ENCODE peak calls at places on chromosomes 16 and 17, in eight cellular contexts. L, Z, M, U, D, K, W and Y are unnamed samples.

GRCh38 chr17:40323731-40324650 is 15.0 kb downstream of the RARA start:
- DNase-seq in L (peak), Z (no peak), M (no peak), U (peak), D (no peak), K (peak), W (no peak), Y (no peak)

GRCh38 chr17:70072900-70073299 is 2.1 kb upstream of the KCNJ16 start:
- DNase-seq in L (no peak), Z (no peak), M (no peak), U (peak), D (peak), K (no peak), W (no peak), Y (no peak)

GRCh38 chr16:53612003-53612402 is 91.7 kb downstream of the RPGRIP1L start:
- DNase-seq in L (no peak), Z (no peak), M (peak), U (no peak), D (no peak), K (peak), W (no peak), Y (no peak)

GRCh38 chr16:11554054-11554453 is 32.7 kb downstream of the LITAF start:
- DNase-seq in L (no peak), Z (no peak), M (no peak), U (peak), D (no peak), K (no peak), W (no peak), Y (no peak)

GRCh38 chr16:71889147-71889546 is 5.2 kb upstream of the ZNF821 start:
- DNase-seq in L (no peak), Z (no peak), M (no peak), U (no peak), D (no peak), K (no peak), W (no peak), Y (no peak)

GRCh38 chr16:22189473-22190168 is 16.5 kb upstream of the EEF2K start:
- DNase-seq in L (peak), Z (no peak), M (no peak), U (peak), D (no peak), K (peak), W (peak), Y (no peak)

GRCh38 chr16:62883526-62883925 is 847.3 kb upstream of the CDH8 start:
- DNase-seq in L (no peak), Z (no peak), M (no peak), U (no peak), D (no peak), K (no peak), W (no peak), Y (no peak)

GRCh38 chr17:33893192-33893591 is 361.9 kb upstream of the CCL2 start:
- DNase-seq in L (no peak), Z (no peak), M (no peak), U (no peak), D (no peak), K (no peak), W (no peak), Y (no peak)

GRCh38 chr17:21214777-21215541 is 998 bp upstream of the TMEM11 start:
- DNase-seq in L (peak), Z (no peak), M (no peak), U (no peak), D (no peak), K (no peak), W (no peak), Y (peak)

GRCh38 chr17:4950075-4950756 is 703 bp upstream of the ENO3 start:
- DNase-seq in L (peak), Z (no peak), M (peak), U (peak), D (no peak), K (no peak), W (peak), Y (peak)

GRCh38 chr16:78775161-78775561 is 675.7 kb downstream of the WWOX start:
- DNase-seq in L (peak), Z (no peak), M (no peak), U (no peak), D (no peak), K (no peak), W (no peak), Y (no peak)

GRCh38 chr16:20868890-20869289 is 31.3 kb downstream of the DCUN1D3 start:
- DNase-seq in L (no peak), Z (no peak), M (peak), U (peak), D (peak), K (peak), W (peak), Y (no peak)

GRCh38 chr16:3950343-3951193 is 70.1 kb upstream of the CREBBP start:
- DNase-seq in L (no peak), Z (no peak), M (no peak), U (peak), D (no peak), K (peak), W (peak), Y (no peak)

GRCh38 chr17:73357318-73357717 is 45.5 kb upstream of the CDC42EP4 start:
- DNase-seq in L (no peak), Z (no peak), M (no peak), U (peak), D (peak), K (no peak), W (no peak), Y (no peak)

GRCh38 chr17:76379646-76380376 is 4.6 kb upstream of the SPHK1 start:
- DNase-seq in L (no peak), Z (no peak), M (no peak), U (no peak), D (no peak), K (no peak), W (no peak), Y (no peak)

GRCh38 chr16:53785044-53785443 is 81.1 kb downstream of the FTO start:
- DNase-seq in L (no peak), Z (no peak), M (no peak), U (no peak), D (no peak), K (peak), W (no peak), Y (no peak)

GRCh38 chr17:258045-258734 is 76.7 kb upstream of the DOC2B start:
- DNase-seq in L (no peak), Z (no peak), M (no peak), U (no peak), D (no peak), K (no peak), W (no peak), Y (no peak)

GRCh38 chr17:62098623-62099231 is 33.6 kb upstream of the MED13 start:
- DNase-seq in L (peak), Z (no peak), M (no peak), U (no peak), D (no peak), K (no peak), W (no peak), Y (no peak)

GRCh38 chr16:68230176-68230571 is 5.8 kb downstream of the ESRP2 start:
- DNase-seq in L (no peak), Z (no peak), M (no peak), U (no peak), D (no peak), K (no peak), W (no peak), Y (no peak)

GRCh38 chr17:8192070-8192815 is 2.3 kb upstream of the BORCS6 start:
- DNase-seq in L (peak), Z (peak), M (peak), U (peak), D (peak), K (peak), W (peak), Y (peak)

GRCh38 chr17:50256826-50257573 is 17.3 kb upstream of the TMEM92 start:
- DNase-seq in L (no peak), Z (no peak), M (no peak), U (no peak), D (no peak), K (no peak), W (no peak), Y (no peak)

GRCh38 chr17:33178641-33179040 is 114.5 kb downstream of the ASIC2 start:
- DNase-seq in L (no peak), Z (no peak), M (no peak), U (no peak), D (no peak), K (no peak), W (no peak), Y (no peak)

GRCh38 chr17:13374203-13375143 is 227.3 kb downstream of the HS3ST3A1 start:
- DNase-seq in L (no peak), Z (no peak), M (no peak), U (no peak), D (peak), K (no peak), W (no peak), Y (no peak)

GRCh38 chr17:46811978-46812583 is 6.4 kb downstream of the WNT3 start:
- DNase-seq in L (no peak), Z (no peak), M (no peak), U (no peak), D (no peak), K (peak), W (no peak), Y (no peak)

GRCh38 chr17:41910701-41911391 is 7.9 kb downstream of the ACLY start:
- DNase-seq in L (no peak), Z (no peak), M (no peak), U (peak), D (no peak), K (peak), W (no peak), Y (no peak)

GRCh38 chr16:50666658-50667496 is 14.2 kb downstream of the SNX20 start:
- DNase-seq in L (peak), Z (no peak), M (no peak), U (no peak), D (no peak), K (no peak), W (no peak), Y (no peak)

GRCh38 chr17:50527949-50528474 is 4.5 kb upstream of the EPN3 start:
- DNase-seq in L (no peak), Z (no peak), M (no peak), U (no peak), D (no peak), K (no peak), W (no peak), Y (no peak)

GRCh38 chr17:32943647-32944191 is 15.8 kb downstream of the TMEM98 start:
- DNase-seq in L (no peak), Z (no peak), M (peak), U (peak), D (no peak), K (no peak), W (peak), Y (no peak)

GRCh38 chr17:29046440-29046839 is 3.5 kb downstream of the PIPOX start:
- DNase-seq in L (no peak), Z (no peak), M (no peak), U (no peak), D (no peak), K (no peak), W (no peak), Y (no peak)

GRCh38 chr17:69018022-69018615 is 42.6 kb downstream of the ABCA9 start:
- DNase-seq in L (no peak), Z (no peak), M (no peak), U (no peak), D (no peak), K (no peak), W (no peak), Y (no peak)

GRCh38 chr17:16407911-16408588 is 7.3 kb upstream of the TRPV2 start:
- DNase-seq in L (peak), Z (no peak), M (peak), U (peak), D (peak), K (no peak), W (peak), Y (no peak)

GRCh38 chr17:65794572-65794971 is 233.1 kb upstream of the AXIN2 start:
- DNase-seq in L (peak), Z (no peak), M (peak), U (peak), D (no peak), K (peak), W (no peak), Y (no peak)

GRCh38 chr16:3509470-3509928 is 8.7 kb downstream of the CLUAP1 start:
- DNase-seq in L (peak), Z (peak), M (no peak), U (no peak), D (no peak), K (no peak), W (no peak), Y (no peak)

GRCh38 chr16:67939507-67940435 is 3.1 kb upstream of the PSMB10 start:
- DNase-seq in L (no peak), Z (no peak), M (no peak), U (peak), D (no peak), K (no peak), W (peak), Y (no peak)

GRCh38 chr16:86427327-86427935 is 82.9 kb upstream of the FOXF1 start:
- DNase-seq in L (no peak), Z (no peak), M (no peak), U (no peak), D (no peak), K (no peak), W (no peak), Y (no peak)

GRCh38 chr16:12874135-12874534 is 27.3 kb upstream of the SHISA9 start:
- DNase-seq in L (no peak), Z (no peak), M (no peak), U (no peak), D (no peak), K (peak), W (no peak), Y (no peak)

GRCh38 chr16:17211797-17212196 is 259.0 kb downstream of the XYLT1 start:
- DNase-seq in L (peak), Z (no peak), M (peak), U (no peak), D (no peak), K (no peak), W (no peak), Y (peak)

GRCh38 chr17:29154516-29155234 is 25.5 kb downstream of the MYO18A start:
- DNase-seq in L (no peak), Z (no peak), M (no peak), U (no peak), D (peak), K (no peak), W (no peak), Y (no peak)